ENCODE peak calls at places on chromosomes 11 and 22, in nine cellular contexts. One of them, this sample, is unnamed.

GRCh38 chr11:34344410-34345011 is 13.3 kb downstream of the ABTB2 start:
- DNase-seq in NCI-H2081: no peak
- DNase-seq in T1000: no peak
- DNase-seq in GM10248: no peak
- DNase-seq in T47D: no peak
- DNase-seq in iris pigment epithelial cell: no peak
- DNase-seq in activated CD4-positive, CD25-positive, alpha-beta regulatory T cell treated with anti-CD3 and anti-CD28 coated beads, Interleukin-2, amount 50 U/mL, for 72 hours: no peak
- DNase-seq in NCI-H748 treated with DMSO at 0.1 percent for 48 hours: no peak
- DNase-seq in H7: no peak
- DNase-seq in this sample: no peak

GRCh38 chr11:25691959-25692358 is 640.0 kb upstream of the ANO3 start:
- DNase-seq in NCI-H2081: no peak
- DNase-seq in T1000: no peak
- DNase-seq in GM10248: no peak
- DNase-seq in T47D: peak; percentile 52
- DNase-seq in iris pigment epithelial cell: no peak
- DNase-seq in activated CD4-positive, CD25-positive, alpha-beta regulatory T cell treated with anti-CD3 and anti-CD28 coated beads, Interleukin-2, amount 50 U/mL, for 72 hours: no peak
- DNase-seq in NCI-H748 treated with DMSO at 0.1 percent for 48 hours: no peak
- DNase-seq in H7: no peak
- DNase-seq in this sample: no peak

GRCh38 chr22:31496735-31497146 is 405 bp downstream of the SFI1 start:
- DNase-seq in NCI-H2081: no peak
- DNase-seq in T1000: no peak
- DNase-seq in GM10248: no peak
- DNase-seq in T47D: peak; percentile 36
- DNase-seq in iris pigment epithelial cell: no peak
- DNase-seq in activated CD4-positive, CD25-positive, alpha-beta regulatory T cell treated with anti-CD3 and anti-CD28 coated beads, Interleukin-2, amount 50 U/mL, for 72 hours: no peak
- DNase-seq in NCI-H748 treated with DMSO at 0.1 percent for 48 hours: no peak
- DNase-seq in H7: no peak
- DNase-seq in this sample: no peak

GRCh38 chr22:35349368-35349703 is 31.6 kb upstream of the HMOX1 start:
- DNase-seq in NCI-H2081: peak; percentile 78
- DNase-seq in T1000: no peak
- DNase-seq in GM10248: no peak
- DNase-seq in T47D: no peak
- DNase-seq in iris pigment epithelial cell: no peak
- DNase-seq in activated CD4-positive, CD25-positive, alpha-beta regulatory T cell treated with anti-CD3 and anti-CD28 coated beads, Interleukin-2, amount 50 U/mL, for 72 hours: no peak
- DNase-seq in NCI-H748 treated with DMSO at 0.1 percent for 48 hours: no peak
- DNase-seq in H7: no peak
- DNase-seq in this sample: no peak

GRCh38 chr22:46150615-46151423 is 493 bp downstream of the PPARA start:
- DNase-seq in NCI-H2081: no peak
- DNase-seq in T1000: no peak
- DNase-seq in GM10248: peak; percentile 74
- DNase-seq in T47D: no peak
- DNase-seq in iris pigment epithelial cell: peak; percentile 26
- DNase-seq in activated CD4-positive, CD25-positive, alpha-beta regulatory T cell treated with anti-CD3 and anti-CD28 coated beads, Interleukin-2, amount 50 U/mL, for 72 hours: peak; percentile 61
- DNase-seq in NCI-H748 treated with DMSO at 0.1 percent for 48 hours: no peak
- DNase-seq in H7: peak; percentile 99
- DNase-seq in this sample: peak; percentile 63

GRCh38 chr22:50525991-50526848 is 822 bp upstream of the SCO2 start:
- DNase-seq in NCI-H2081: peak; percentile 69
- DNase-seq in T1000: peak; percentile 36
- DNase-seq in GM10248: peak; percentile 83
- DNase-seq in T47D: peak; percentile 68
- DNase-seq in iris pigment epithelial cell: peak; percentile 79
- DNase-seq in activated CD4-positive, CD25-positive, alpha-beta regulatory T cell treated with anti-CD3 and anti-CD28 coated beads, Interleukin-2, amount 50 U/mL, for 72 hours: peak; percentile 86
- DNase-seq in NCI-H748 treated with DMSO at 0.1 percent for 48 hours: peak; percentile 30
- DNase-seq in H7: peak; percentile 97
- DNase-seq in this sample: peak; percentile 80

GRCh38 chr11:110355011-110355744 is 58.8 kb upstream of the RDX start:
- DNase-seq in NCI-H2081: no peak
- DNase-seq in T1000: no peak
- DNase-seq in GM10248: no peak
- DNase-seq in T47D: no peak
- DNase-seq in iris pigment epithelial cell: no peak
- DNase-seq in activated CD4-positive, CD25-positive, alpha-beta regulatory T cell treated with anti-CD3 and anti-CD28 coated beads, Interleukin-2, amount 50 U/mL, for 72 hours: no peak
- DNase-seq in NCI-H748 treated with DMSO at 0.1 percent for 48 hours: no peak
- DNase-seq in H7: peak; percentile 29
- DNase-seq in this sample: no peak

GRCh38 chr22:39534591-39535301 is 2.2 kb upstream of the RPS19BP1 start:
- DNase-seq in NCI-H2081: peak; percentile 62
- DNase-seq in T1000: peak; percentile 73
- DNase-seq in GM10248: peak; percentile 82
- DNase-seq in T47D: peak; percentile 69
- DNase-seq in iris pigment epithelial cell: peak; percentile 51
- DNase-seq in activated CD4-positive, CD25-positive, alpha-beta regulatory T cell treated with anti-CD3 and anti-CD28 coated beads, Interleukin-2, amount 50 U/mL, for 72 hours: peak; percentile 89
- DNase-seq in NCI-H748 treated with DMSO at 0.1 percent for 48 hours: peak; percentile 16
- DNase-seq in H7: peak; percentile 95
- DNase-seq in this sample: peak; percentile 73

GRCh38 chr22:35315141-35315854 is 15.6 kb downstream of the TOM1 start:
- DNase-seq in NCI-H2081: no peak
- DNase-seq in T1000: no peak
- DNase-seq in GM10248: no peak
- DNase-seq in T47D: peak; percentile 36
- DNase-seq in iris pigment epithelial cell: no peak
- DNase-seq in activated CD4-positive, CD25-positive, alpha-beta regulatory T cell treated with anti-CD3 and anti-CD28 coated beads, Interleukin-2, amount 50 U/mL, for 72 hours: no peak
- DNase-seq in NCI-H748 treated with DMSO at 0.1 percent for 48 hours: no peak
- DNase-seq in H7: no peak
- DNase-seq in this sample: no peak

GRCh38 chr11:104028476-104028875 is 8.0 kb upstream of the DDI1 start:
- DNase-seq in NCI-H2081: no peak
- DNase-seq in T1000: no peak
- DNase-seq in GM10248: no peak
- DNase-seq in T47D: no peak
- DNase-seq in iris pigment epithelial cell: peak; percentile 76
- DNase-seq in activated CD4-positive, CD25-positive, alpha-beta regulatory T cell treated with anti-CD3 and anti-CD28 coated beads, Interleukin-2, amount 50 U/mL, for 72 hours: no peak
- DNase-seq in NCI-H748 treated with DMSO at 0.1 percent for 48 hours: no peak
- DNase-seq in H7: no peak
- DNase-seq in this sample: no peak

GRCh38 chr11:64870176-64870892 is 8.1 kb downstream of the EHD1 start:
- DNase-seq in NCI-H2081: no peak
- DNase-seq in T1000: peak; percentile 56
- DNase-seq in GM10248: no peak
- DNase-seq in T47D: no peak
- DNase-seq in iris pigment epithelial cell: peak; percentile 88
- DNase-seq in activated CD4-positive, CD25-positive, alpha-beta regulatory T cell treated with anti-CD3 and anti-CD28 coated beads, Interleukin-2, amount 50 U/mL, for 72 hours: no peak
- DNase-seq in NCI-H748 treated with DMSO at 0.1 percent for 48 hours: no peak
- DNase-seq in H7: peak; percentile 63
- DNase-seq in this sample: no peak

GRCh38 chr11:12868315-12869073 is 140.6 kb upstream of the RASSF10 start:
- DNase-seq in NCI-H2081: no peak
- DNase-seq in T1000: no peak
- DNase-seq in GM10248: no peak
- DNase-seq in T47D: no peak
- DNase-seq in iris pigment epithelial cell: peak; percentile 44
- DNase-seq in activated CD4-positive, CD25-positive, alpha-beta regulatory T cell treated with anti-CD3 and anti-CD28 coated beads, Interleukin-2, amount 50 U/mL, for 72 hours: no peak
- DNase-seq in NCI-H748 treated with DMSO at 0.1 percent for 48 hours: no peak
- DNase-seq in H7: no peak
- DNase-seq in this sample: no peak

GRCh38 chr22:27775087-27775697 is 26.4 kb downstream of the MN1 start:
- DNase-seq in NCI-H2081: no peak
- DNase-seq in T1000: no peak
- DNase-seq in GM10248: no peak
- DNase-seq in T47D: no peak
- DNase-seq in iris pigment epithelial cell: no peak
- DNase-seq in activated CD4-positive, CD25-positive, alpha-beta regulatory T cell treated with anti-CD3 and anti-CD28 coated beads, Interleukin-2, amount 50 U/mL, for 72 hours: no peak
- DNase-seq in NCI-H748 treated with DMSO at 0.1 percent for 48 hours: no peak
- DNase-seq in H7: no peak
- DNase-seq in this sample: no peak

GRCh38 chr11:44007746-44008501 is 39.9 kb upstream of the ACCSL start:
- DNase-seq in NCI-H2081: no peak
- DNase-seq in T1000: peak; percentile 62
- DNase-seq in GM10248: no peak
- DNase-seq in T47D: peak; percentile 26
- DNase-seq in iris pigment epithelial cell: no peak
- DNase-seq in activated CD4-positive, CD25-positive, alpha-beta regulatory T cell treated with anti-CD3 and anti-CD28 coated beads, Interleukin-2, amount 50 U/mL, for 72 hours: no peak
- DNase-seq in NCI-H748 treated with DMSO at 0.1 percent for 48 hours: no peak
- DNase-seq in H7: peak; percentile 6
- DNase-seq in this sample: no peak

GRCh38 chr11:46281374-46281831 is 3.9 kb downstream of the CREB3L1 start:
- DNase-seq in NCI-H2081: peak; percentile 19
- DNase-seq in T1000: no peak
- DNase-seq in GM10248: no peak
- DNase-seq in T47D: no peak
- DNase-seq in iris pigment epithelial cell: peak; percentile 55
- DNase-seq in activated CD4-positive, CD25-positive, alpha-beta regulatory T cell treated with anti-CD3 and anti-CD28 coated beads, Interleukin-2, amount 50 U/mL, for 72 hours: no peak
- DNase-seq in NCI-H748 treated with DMSO at 0.1 percent for 48 hours: no peak
- DNase-seq in H7: peak; percentile 67
- DNase-seq in this sample: no peak

GRCh38 chr11:107397357-107397756 is 60.3 kb downstream of the CWF19L2 start:
- DNase-seq in NCI-H2081: no peak
- DNase-seq in T1000: no peak
- DNase-seq in GM10248: no peak
- DNase-seq in T47D: no peak
- DNase-seq in iris pigment epithelial cell: no peak
- DNase-seq in activated CD4-positive, CD25-positive, alpha-beta regulatory T cell treated with anti-CD3 and anti-CD28 coated beads, Interleukin-2, amount 50 U/mL, for 72 hours: no peak
- DNase-seq in NCI-H748 treated with DMSO at 0.1 percent for 48 hours: no peak
- DNase-seq in H7: peak; percentile 7
- DNase-seq in this sample: no peak

GRCh38 chr11:22466809-22467208 is 128.6 kb downstream of the SLC17A6 start:
- DNase-seq in NCI-H2081: no peak
- DNase-seq in T1000: no peak
- DNase-seq in GM10248: no peak
- DNase-seq in T47D: no peak
- DNase-seq in iris pigment epithelial cell: peak; percentile 98
- DNase-seq in activated CD4-positive, CD25-positive, alpha-beta regulatory T cell treated with anti-CD3 and anti-CD28 coated beads, Interleukin-2, amount 50 U/mL, for 72 hours: no peak
- DNase-seq in NCI-H748 treated with DMSO at 0.1 percent for 48 hours: no peak
- DNase-seq in H7: no peak
- DNase-seq in this sample: no peak

GRCh38 chr22:25159028-25159427 is 40.6 kb upstream of the CRYBB3 start:
- DNase-seq in NCI-H2081: no peak
- DNase-seq in T1000: no peak
- DNase-seq in GM10248: no peak
- DNase-seq in T47D: no peak
- DNase-seq in iris pigment epithelial cell: no peak
- DNase-seq in activated CD4-positive, CD25-positive, alpha-beta regulatory T cell treated with anti-CD3 and anti-CD28 coated beads, Interleukin-2, amount 50 U/mL, for 72 hours: no peak
- DNase-seq in NCI-H748 treated with DMSO at 0.1 percent for 48 hours: no peak
- DNase-seq in H7: no peak
- DNase-seq in this sample: no peak

GRCh38 chr11:8253566-8253965 is 10.1 kb downstream of the LMO1 start:
- DNase-seq in NCI-H2081: no peak
- DNase-seq in T1000: no peak
- DNase-seq in GM10248: no peak
- DNase-seq in T47D: no peak
- DNase-seq in iris pigment epithelial cell: no peak
- DNase-seq in activated CD4-positive, CD25-positive, alpha-beta regulatory T cell treated with anti-CD3 and anti-CD28 coated beads, Interleukin-2, amount 50 U/mL, for 72 hours: no peak
- DNase-seq in NCI-H748 treated with DMSO at 0.1 percent for 48 hours: no peak
- DNase-seq in H7: no peak
- DNase-seq in this sample: no peak

GRCh38 chr11:86919557-86920210 is 35.5 kb downstream of the FZD4 start:
- DNase-seq in NCI-H2081: peak; percentile 46
- DNase-seq in T1000: no peak
- DNase-seq in GM10248: peak; percentile 44
- DNase-seq in T47D: peak; percentile 76
- DNase-seq in iris pigment epithelial cell: peak; percentile 82
- DNase-seq in activated CD4-positive, CD25-positive, alpha-beta regulatory T cell treated with anti-CD3 and anti-CD28 coated beads, Interleukin-2, amount 50 U/mL, for 72 hours: no peak
- DNase-seq in NCI-H748 treated with DMSO at 0.1 percent for 48 hours: no peak
- DNase-seq in H7: peak; percentile 54
- DNase-seq in this sample: peak; percentile 29

GRCh38 chr11:8268530-8269461 is 5.1 kb upstream of the LMO1 start:
- DNase-seq in NCI-H2081: no peak
- DNase-seq in T1000: no peak
- DNase-seq in GM10248: no peak
- DNase-seq in T47D: no peak
- DNase-seq in iris pigment epithelial cell: peak; percentile 12
- DNase-seq in activated CD4-positive, CD25-positive, alpha-beta regulatory T cell treated with anti-CD3 and anti-CD28 coated beads, Interleukin-2, amount 50 U/mL, for 72 hours: peak; percentile 25
- DNase-seq in NCI-H748 treated with DMSO at 0.1 percent for 48 hours: no peak
- DNase-seq in H7: peak; percentile 88
- DNase-seq in this sample: no peak

GRCh38 chr11:109421981-109422590 is at the start of gene C11orf87:
- DNase-seq in NCI-H2081: no peak
- DNase-seq in T1000: no peak
- DNase-seq in GM10248: peak; percentile 11
- DNase-seq in T47D: no peak
- DNase-seq in iris pigment epithelial cell: peak; percentile 6
- DNase-seq in activated CD4-positive, CD25-positive, alpha-beta regulatory T cell treated with anti-CD3 and anti-CD28 coated beads, Interleukin-2, amount 50 U/mL, for 72 hours: no peak
- DNase-seq in NCI-H748 treated with DMSO at 0.1 percent for 48 hours: no peak
- DNase-seq in H7: peak; percentile 80
- DNase-seq in this sample: no peak

GRCh38 chr11:235180-235997 is 753 bp downstream of the SIRT3 start:
- DNase-seq in NCI-H2081: peak; percentile 44
- DNase-seq in T1000: no peak
- DNase-seq in GM10248: no peak
- DNase-seq in T47D: peak; percentile 20
- DNase-seq in iris pigment epithelial cell: peak; percentile 30
- DNase-seq in activated CD4-positive, CD25-positive, alpha-beta regulatory T cell treated with anti-CD3 and anti-CD28 coated beads, Interleukin-2, amount 50 U/mL, for 72 hours: no peak
- DNase-seq in NCI-H748 treated with DMSO at 0.1 percent for 48 hours: peak; percentile 14
- DNase-seq in H7: no peak
- DNase-seq in this sample: no peak

GRCh38 chr22:23306438-23306921 is 126.2 kb downstream of the BCR start:
- DNase-seq in NCI-H2081: no peak
- DNase-seq in T1000: no peak
- DNase-seq in GM10248: no peak
- DNase-seq in T47D: no peak
- DNase-seq in iris pigment epithelial cell: peak; percentile 81
- DNase-seq in activated CD4-positive, CD25-positive, alpha-beta regulatory T cell treated with anti-CD3 and anti-CD28 coated beads, Interleukin-2, amount 50 U/mL, for 72 hours: no peak
- DNase-seq in NCI-H748 treated with DMSO at 0.1 percent for 48 hours: no peak
- DNase-seq in H7: no peak
- DNase-seq in this sample: no peak

GRCh38 chr22:17867160-17867785 is 93.0 kb upstream of the BID start:
- DNase-seq in NCI-H2081: peak; percentile 44
- DNase-seq in T1000: no peak
- DNase-seq in GM10248: no peak
- DNase-seq in T47D: no peak
- DNase-seq in iris pigment epithelial cell: no peak
- DNase-seq in activated CD4-positive, CD25-positive, alpha-beta regulatory T cell treated with anti-CD3 and anti-CD28 coated beads, Interleukin-2, amount 50 U/mL, for 72 hours: no peak
- DNase-seq in NCI-H748 treated with DMSO at 0.1 percent for 48 hours: no peak
- DNase-seq in H7: no peak
- DNase-seq in this sample: no peak

GRCh38 chr11:93370260-93370659 is 39.7 kb downstream of the DEUP1 start:
- DNase-seq in NCI-H2081: no peak
- DNase-seq in T1000: no peak
- DNase-seq in GM10248: no peak
- DNase-seq in T47D: peak; percentile 62
- DNase-seq in iris pigment epithelial cell: peak; percentile 11
- DNase-seq in activated CD4-positive, CD25-positive, alpha-beta regulatory T cell treated with anti-CD3 and anti-CD28 coated beads, Interleukin-2, amount 50 U/mL, for 72 hours: no peak
- DNase-seq in NCI-H748 treated with DMSO at 0.1 percent for 48 hours: no peak
- DNase-seq in H7: no peak
- DNase-seq in this sample: peak; percentile 9

GRCh38 chr11:47236482-47236881 is 12.1 kb downstream of the ACP2 start:
- DNase-seq in NCI-H2081: no peak
- DNase-seq in T1000: no peak
- DNase-seq in GM10248: no peak
- DNase-seq in T47D: no peak
- DNase-seq in iris pigment epithelial cell: peak; percentile 83
- DNase-seq in activated CD4-positive, CD25-positive, alpha-beta regulatory T cell treated with anti-CD3 and anti-CD28 coated beads, Interleukin-2, amount 50 U/mL, for 72 hours: no peak
- DNase-seq in NCI-H748 treated with DMSO at 0.1 percent for 48 hours: no peak
- DNase-seq in H7: no peak
- DNase-seq in this sample: no peak

GRCh38 chr11:27907534-27907933 is 200.4 kb downstream of the KIF18A start:
- DNase-seq in NCI-H2081: no peak
- DNase-seq in T1000: no peak
- DNase-seq in GM10248: no peak
- DNase-seq in T47D: no peak
- DNase-seq in iris pigment epithelial cell: peak; percentile 24
- DNase-seq in activated CD4-positive, CD25-positive, alpha-beta regulatory T cell treated with anti-CD3 and anti-CD28 coated beads, Interleukin-2, amount 50 U/mL, for 72 hours: no peak
- DNase-seq in NCI-H748 treated with DMSO at 0.1 percent for 48 hours: no peak
- DNase-seq in H7: no peak
- DNase-seq in this sample: no peak

GRCh38 chr22:20523118-20523983 is 15.9 kb downstream of the MED15 start:
- DNase-seq in NCI-H2081: no peak
- DNase-seq in T1000: no peak
- DNase-seq in GM10248: no peak
- DNase-seq in T47D: no peak
- DNase-seq in iris pigment epithelial cell: peak; percentile 54
- DNase-seq in activated CD4-positive, CD25-positive, alpha-beta regulatory T cell treated with anti-CD3 and anti-CD28 coated beads, Interleukin-2, amount 50 U/mL, for 72 hours: no peak
- DNase-seq in NCI-H748 treated with DMSO at 0.1 percent for 48 hours: no peak
- DNase-seq in H7: no peak
- DNase-seq in this sample: no peak

GRCh38 chr22:37519268-37520195 is at the start of gene CARD10:
- DNase-seq in NCI-H2081: peak; percentile 39
- DNase-seq in T1000: no peak
- DNase-seq in GM10248: no peak
- DNase-seq in T47D: peak; percentile 73
- DNase-seq in iris pigment epithelial cell: no peak
- DNase-seq in activated CD4-positive, CD25-positive, alpha-beta regulatory T cell treated with anti-CD3 and anti-CD28 coated beads, Interleukin-2, amount 50 U/mL, for 72 hours: no peak
- DNase-seq in NCI-H748 treated with DMSO at 0.1 percent for 48 hours: no peak
- DNase-seq in H7: peak; percentile 93
- DNase-seq in this sample: no peak

GRCh38 chr22:49006207-49007012 is 821.3 kb downstream of the BRD1 start:
- DNase-seq in NCI-H2081: no peak
- DNase-seq in T1000: no peak
- DNase-seq in GM10248: no peak
- DNase-seq in T47D: no peak
- DNase-seq in iris pigment epithelial cell: no peak
- DNase-seq in activated CD4-positive, CD25-positive, alpha-beta regulatory T cell treated with anti-CD3 and anti-CD28 coated beads, Interleukin-2, amount 50 U/mL, for 72 hours: no peak
- DNase-seq in NCI-H748 treated with DMSO at 0.1 percent for 48 hours: no peak
- DNase-seq in H7: peak; percentile 36
- DNase-seq in this sample: no peak

This sample was measured in 8988T.